ENCODE peak calls at places on chromosomes 3 and 15, in ten cellular contexts. U, A, Z, F, Q, V, S, B, K and N are unnamed samples.

GRCh38 chr15:79844221-79844620 is 52.6 kb downstream of the MTHFS start:
- DNase-seq in U (no peak), A (no peak), Z (no peak), F (no peak), Q (no peak), V (no peak), S (no peak), B (no peak), K (no peak), N (no peak)

GRCh38 chr3:38646630-38647029 is 2.9 kb downstream of the SCN5A start:
- DNase-seq in U (no peak), A (no peak), Z (no peak), F (peak; percentile 43), Q (peak; percentile 34), V (peak; percentile 31), S (no peak), B (no peak), K (no peak), N (no peak)

GRCh38 chr3:192194081-192194480 is 533.3 kb downstream of the FGF12 start:
- DNase-seq in U (no peak), A (no peak), Z (no peak), F (no peak), Q (no peak), V (no peak), S (no peak), B (no peak), K (no peak), N (no peak)

GRCh38 chr3:32222950-32223349 is 15.5 kb upstream of the CMTM8 start:
- DNase-seq in U (no peak), A (no peak), Z (no peak), F (no peak), Q (no peak), V (no peak), S (no peak), B (no peak), K (no peak), N (no peak)

GRCh38 chr3:160564949-160565441 is 376 bp downstream of the KPNA4 start:
- DNase-seq in U (peak; percentile 66), A (peak; percentile 20), Z (no peak), F (no peak), Q (peak; percentile 51), V (peak; percentile 95), S (peak; percentile 82), B (peak; percentile 64), K (peak; percentile 70), N (no peak)

GRCh38 chr3:151901282-151901945 is 28.0 kb downstream of the SUCNR1 start:
- DNase-seq in U (no peak), A (no peak), Z (no peak), F (peak; percentile 60), Q (peak; percentile 57), V (no peak), S (no peak), B (peak; percentile 51), K (no peak), N (no peak)

GRCh38 chr3:42746455-42747450 is 26.3 kb downstream of the CCDC13 start:
- DNase-seq in U (no peak), A (no peak), Z (no peak), F (no peak), Q (peak; percentile 55), V (no peak), S (peak; percentile 54), B (no peak), K (peak; percentile 55), N (no peak)

GRCh38 chr3:74426571-74426970 is 187.9 kb downstream of the CNTN3 start:
- DNase-seq in U (no peak), A (no peak), Z (no peak), F (no peak), Q (peak; percentile 84), V (no peak), S (no peak), B (no peak), K (no peak), N (no peak)

GRCh38 chr15:73930790-73931281 is 4.6 kb downstream of the LOXL1 start:
- DNase-seq in U (no peak), A (no peak), Z (no peak), F (no peak), Q (peak; percentile 55), V (peak; percentile 67), S (no peak), B (no peak), K (no peak), N (no peak)

DNA sequence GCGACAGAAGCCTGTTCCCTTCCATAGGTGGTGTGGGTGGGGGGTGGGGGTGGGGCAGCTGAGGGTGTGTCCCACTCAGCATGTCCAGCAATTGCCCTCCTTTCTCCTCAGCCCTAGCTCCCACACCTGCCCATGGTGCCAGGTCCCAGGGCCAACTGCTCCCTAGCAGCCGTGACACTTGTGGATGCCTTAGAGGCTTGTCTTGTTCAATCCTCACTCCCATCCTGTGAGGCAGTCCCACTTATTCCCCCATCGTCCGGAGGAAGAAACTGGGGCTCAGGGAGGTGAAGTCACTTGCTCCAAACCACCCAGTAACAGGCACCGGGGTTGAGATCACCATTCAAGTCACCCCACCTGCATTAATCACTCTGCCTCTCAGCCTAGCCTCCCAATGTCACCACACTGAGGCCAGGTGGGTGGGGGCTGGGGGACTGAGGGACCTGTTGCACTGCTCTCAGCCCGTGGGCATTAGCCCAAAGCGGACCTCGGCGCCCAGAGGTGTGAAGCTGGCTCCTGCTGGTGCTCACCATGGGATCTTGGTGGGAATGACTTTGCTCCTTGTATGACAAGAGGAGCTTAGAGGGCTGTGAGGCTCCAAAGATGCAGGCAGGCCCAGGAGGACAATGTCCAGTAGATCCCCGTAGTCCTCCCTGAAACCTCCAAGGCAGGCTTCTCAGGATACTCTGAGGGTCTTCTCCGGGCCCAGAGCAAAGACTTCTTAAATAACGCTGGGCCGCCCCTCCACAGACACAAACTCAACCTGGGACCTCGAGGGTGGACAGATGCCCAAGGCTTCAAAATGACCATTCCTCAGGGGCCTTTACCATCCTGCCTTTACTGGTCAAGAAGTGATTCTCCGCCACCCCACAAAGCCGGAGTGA is 1.8 kb downstream of the NT5DC2 start:
- DNase-seq in U (no peak), A (peak; percentile 14), Z (peak; percentile 24), F (no peak), Q (no peak), V (peak; percentile 76), S (peak; percentile 38), B (no peak), K (peak; percentile 25), N (no peak)
- TF ChIP-seq POLR2A in U (no peak), A (no peak), Z (no peak), F (no peak), Q (no peak), V (no peak), S (no peak), B (no peak), K (no peak), N (no peak)

DNA sequence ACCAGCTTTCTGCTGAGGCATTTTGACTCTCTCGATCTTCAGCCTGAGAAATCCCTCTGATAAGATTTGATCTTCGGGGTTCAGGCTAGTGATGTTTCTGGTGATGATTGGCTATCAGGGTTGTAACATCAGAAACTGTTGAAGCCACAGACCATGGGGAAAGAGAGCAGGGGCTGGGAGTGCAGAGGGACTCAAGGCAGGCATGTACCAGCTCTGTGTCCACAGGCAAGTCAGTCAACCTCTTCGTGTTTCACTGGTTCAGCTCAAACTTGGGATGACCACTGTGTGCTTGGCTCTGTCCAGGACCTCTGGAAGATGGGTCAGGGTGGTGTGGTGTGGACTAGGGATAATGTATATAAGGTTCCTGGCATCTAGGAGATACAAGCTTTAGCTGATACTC is 116.5 kb downstream of the EEFSEC start:
- DNase-seq in U (no peak), A (no peak), Z (no peak), F (no peak), Q (no peak), V (no peak), S (no peak), B (no peak), K (no peak), N (no peak)
- TF ChIP-seq POLR2A in U (no peak), A (no peak), Z (no peak), F (no peak), Q (no peak), V (no peak), S (no peak), B (no peak), K (no peak), N (no peak)

GRCh38 chr3:12692444-12692843 is 28.5 kb upstream of the RAF1 start:
- DNase-seq in U (no peak), A (no peak), Z (no peak), F (no peak), Q (no peak), V (no peak), S (no peak), B (no peak), K (no peak), N (no peak)
- TF ChIP-seq POLR2A in U (no peak), A (no peak), Z (no peak), F (no peak), Q (no peak), V (no peak), S (no peak), B (no peak), K (no peak), N (no peak)

GRCh38 chr15:68816795-68817303 is 3.8 kb downstream of the ANP32A start:
- DNase-seq in U (peak; percentile 44), A (no peak), Z (no peak), F (peak; percentile 33), Q (no peak), V (no peak), S (peak; percentile 73), B (peak; percentile 47), K (no peak), N (no peak)

GRCh38 chr15:68818671-68819450 is 1.8 kb downstream of the ANP32A start:
- DNase-seq in U (peak; percentile 70), A (no peak), Z (peak; percentile 36), F (peak; percentile 53), Q (no peak), V (peak; percentile 93), S (peak; percentile 68), B (peak; percentile 49), K (peak; percentile 35), N (peak; percentile 40)

GRCh38 chr15:68816158-68816557 is 4.5 kb downstream of the ANP32A start:
- DNase-seq in U (no peak), A (no peak), Z (no peak), F (no peak), Q (no peak), V (no peak), S (no peak), B (no peak), K (no peak), N (no peak)

GRCh38 chr15:68818088-68818670 is 2.5 kb downstream of the ANP32A start:
- DNase-seq in U (peak; percentile 66), A (peak; percentile 45), Z (peak; percentile 62), F (peak; percentile 77), Q (peak; percentile 54), V (peak; percentile 92), S (peak; percentile 71), B (peak; percentile 77), K (peak; percentile 65), N (peak; percentile 31)

DNA sequence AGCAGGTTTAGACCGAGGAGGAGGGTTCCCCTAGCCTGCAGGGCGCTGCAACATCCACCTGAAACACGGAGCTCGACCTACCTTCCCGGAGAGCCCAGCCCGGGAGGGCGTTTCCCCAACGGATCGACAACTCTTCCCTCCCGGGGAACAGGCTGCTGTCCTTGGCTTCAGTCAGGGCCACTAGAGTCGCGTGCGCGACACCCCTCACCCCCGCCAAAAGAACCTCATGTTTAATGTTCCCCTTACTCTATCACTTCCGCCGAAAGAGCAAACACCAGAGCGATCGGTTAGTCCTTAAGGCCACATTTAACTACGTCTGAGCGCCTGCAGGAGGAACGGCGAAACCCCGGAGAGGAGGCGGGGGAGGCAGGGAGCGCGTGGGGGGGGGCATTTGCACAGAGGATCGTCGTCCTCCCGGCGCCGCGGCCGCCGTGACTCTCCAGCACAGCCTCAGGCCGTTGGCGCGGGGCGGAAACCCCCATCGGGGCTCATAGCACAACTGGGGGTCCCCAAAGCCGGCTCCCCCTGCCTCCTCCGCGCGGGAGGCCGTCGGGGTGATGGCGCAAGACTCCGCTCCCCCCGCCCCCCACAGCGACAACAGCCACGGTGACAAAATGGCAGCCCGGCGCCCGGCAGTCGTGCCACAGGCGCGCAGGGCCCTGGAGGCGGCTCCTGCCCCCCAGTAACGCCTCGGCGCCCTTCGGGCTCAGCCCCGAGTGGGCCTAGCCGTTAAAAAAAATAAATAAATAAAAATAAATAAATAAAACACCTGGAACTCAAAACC is 3.2 kb downstream of the ANP32A start:
- DNase-seq in U (peak; percentile 76), A (peak; percentile 30), Z (peak; percentile 62), F (peak; percentile 62), Q (peak; percentile 58), V (peak; percentile 93), S (peak; percentile 70), B (peak; percentile 72), K (peak; percentile 81), N (peak; percentile 38)
- TF ChIP-seq POLR2A in U (no peak), A (no peak), Z (peak; percentile 34), F (no peak), Q (peak; percentile 40), V (no peak), S (no peak), B (no peak), K (no peak), N (peak; percentile 8)